ENCODE peak calls at places on chromosomes 5 and 9, in ten cellular contexts. One of them, this sample, is unnamed.

GRCh38 chr5:68033029-68033428 is 182.5 kb upstream of the PIK3R1 start:
- DNase-seq in neural progenitor cell: peak; percentile 44
- DNase-seq in heart left ventricle: no peak
- DNase-seq in sigmoid colon: no peak
- DNase-seq in adipocyte: peak; percentile 26
- DNase-seq in IMR-90: no peak
- DNase-seq in fibroblast of lung: no peak
- DNase-seq in PC-3: no peak
- DNase-seq in neuronal stem cell: no peak
- DNase-seq in right lobe of liver: no peak
- DNase-seq in this sample: no peak

GRCh38 chr9:114386886-114387677 is 700 bp downstream of the AKNA start:
- DNase-seq in neural progenitor cell: no peak
- DNase-seq in heart left ventricle: peak; percentile 63
- DNase-seq in sigmoid colon: peak; percentile 81
- DNase-seq in adipocyte: peak; percentile 52
- DNase-seq in IMR-90: peak; percentile 17
- DNase-seq in fibroblast of lung: peak; percentile 34
- DNase-seq in PC-3: no peak
- DNase-seq in neuronal stem cell: no peak
- DNase-seq in right lobe of liver: peak; percentile 73
- DNase-seq in this sample: no peak

GRCh38 chr5:20286512-20286911 is 298.5 kb upstream of the CDH18 start:
- DNase-seq in neural progenitor cell: no peak
- DNase-seq in heart left ventricle: no peak
- DNase-seq in sigmoid colon: no peak
- DNase-seq in adipocyte: peak; percentile 74
- DNase-seq in IMR-90: peak; percentile 58
- DNase-seq in fibroblast of lung: peak; percentile 64
- DNase-seq in PC-3: peak; percentile 93
- DNase-seq in neuronal stem cell: no peak
- DNase-seq in right lobe of liver: no peak
- DNase-seq in this sample: no peak

GRCh38 chr5:173472164-173472563 is 143.9 kb upstream of the STC2 start:
- DNase-seq in neural progenitor cell: no peak
- DNase-seq in heart left ventricle: peak; percentile 75
- DNase-seq in sigmoid colon: peak; percentile 90
- DNase-seq in adipocyte: peak; percentile 94
- DNase-seq in IMR-90: peak; percentile 99
- DNase-seq in fibroblast of lung: peak; percentile 99
- DNase-seq in PC-3: peak; percentile 99
- DNase-seq in neuronal stem cell: no peak
- DNase-seq in right lobe of liver: no peak
- DNase-seq in this sample: no peak

GRCh38 chr5:58595952-58596351 is 13.1 kb downstream of the RAB3C start:
- DNase-seq in neural progenitor cell: no peak
- DNase-seq in heart left ventricle: no peak
- DNase-seq in sigmoid colon: no peak
- DNase-seq in adipocyte: no peak
- DNase-seq in IMR-90: no peak
- DNase-seq in fibroblast of lung: no peak
- DNase-seq in PC-3: no peak
- DNase-seq in neuronal stem cell: no peak
- DNase-seq in right lobe of liver: no peak
- DNase-seq in this sample: no peak

GRCh38 chr9:129834489-129835127 is 467 bp downstream of the C9orf78 start:
- DNase-seq in neural progenitor cell: peak; percentile 15
- DNase-seq in heart left ventricle: no peak
- DNase-seq in sigmoid colon: no peak
- DNase-seq in adipocyte: no peak
- DNase-seq in IMR-90: no peak
- DNase-seq in fibroblast of lung: no peak
- DNase-seq in PC-3: peak; percentile 6
- DNase-seq in neuronal stem cell: no peak
- DNase-seq in right lobe of liver: no peak
- DNase-seq in this sample: peak; percentile 29

GRCh38 chr5:97735209-97735608 is 552.2 kb upstream of the RIOK2 start:
- DNase-seq in neural progenitor cell: no peak
- DNase-seq in heart left ventricle: no peak
- DNase-seq in sigmoid colon: no peak
- DNase-seq in adipocyte: peak; percentile 20
- DNase-seq in IMR-90: peak; percentile 92
- DNase-seq in fibroblast of lung: peak; percentile 50
- DNase-seq in PC-3: peak; percentile 85
- DNase-seq in neuronal stem cell: no peak
- DNase-seq in right lobe of liver: no peak
- DNase-seq in this sample: no peak

GRCh38 chr9:130183133-130183762 is 11.0 kb downstream of the NCS1 start:
- DNase-seq in neural progenitor cell: peak; percentile 64
- DNase-seq in heart left ventricle: no peak
- DNase-seq in sigmoid colon: no peak
- DNase-seq in adipocyte: peak; percentile 88
- DNase-seq in IMR-90: peak; percentile 71
- DNase-seq in fibroblast of lung: peak; percentile 64
- DNase-seq in PC-3: no peak
- DNase-seq in neuronal stem cell: no peak
- DNase-seq in right lobe of liver: no peak
- DNase-seq in this sample: no peak

GRCh38 chr9:137150485-137151060 is 11.6 kb downstream of the GRIN1 start:
- DNase-seq in neural progenitor cell: no peak
- DNase-seq in heart left ventricle: no peak
- DNase-seq in sigmoid colon: no peak
- DNase-seq in adipocyte: no peak
- DNase-seq in IMR-90: no peak
- DNase-seq in fibroblast of lung: peak; percentile 23
- DNase-seq in PC-3: peak; percentile 94
- DNase-seq in neuronal stem cell: no peak
- DNase-seq in right lobe of liver: no peak
- DNase-seq in this sample: no peak

GRCh38 chr9:4301971-4302427 is 2.1 kb upstream of the GLIS3 start:
- DNase-seq in neural progenitor cell: no peak
- DNase-seq in heart left ventricle: peak; percentile 69
- DNase-seq in sigmoid colon: peak; percentile 68
- DNase-seq in adipocyte: peak; percentile 82
- DNase-seq in IMR-90: peak; percentile 96
- DNase-seq in fibroblast of lung: peak; percentile 93
- DNase-seq in PC-3: peak; percentile 87
- DNase-seq in neuronal stem cell: no peak
- DNase-seq in right lobe of liver: no peak
- DNase-seq in this sample: no peak

GRCh38 chr9:21443849-21444625 is 3.8 kb downstream of the IFNA1 start:
- DNase-seq in neural progenitor cell: no peak
- DNase-seq in heart left ventricle: no peak
- DNase-seq in sigmoid colon: no peak
- DNase-seq in adipocyte: no peak
- DNase-seq in IMR-90: no peak
- DNase-seq in fibroblast of lung: no peak
- DNase-seq in PC-3: no peak
- DNase-seq in neuronal stem cell: no peak
- DNase-seq in right lobe of liver: no peak
- DNase-seq in this sample: no peak

GRCh38 chr5:143772621-143773020 is 39.3 kb upstream of the HMHB1 start:
- DNase-seq in neural progenitor cell: no peak
- DNase-seq in heart left ventricle: no peak
- DNase-seq in sigmoid colon: no peak
- DNase-seq in adipocyte: peak; percentile 38
- DNase-seq in IMR-90: no peak
- DNase-seq in fibroblast of lung: no peak
- DNase-seq in PC-3: no peak
- DNase-seq in neuronal stem cell: no peak
- DNase-seq in right lobe of liver: no peak
- DNase-seq in this sample: no peak

GRCh38 chr9:110337727-110338522 is at the start of gene TXNDC8:
- DNase-seq in neural progenitor cell: no peak
- DNase-seq in heart left ventricle: no peak
- DNase-seq in sigmoid colon: no peak
- DNase-seq in adipocyte: peak; percentile 42
- DNase-seq in IMR-90: peak; percentile 74
- DNase-seq in fibroblast of lung: peak; percentile 63
- DNase-seq in PC-3: no peak
- DNase-seq in neuronal stem cell: no peak
- DNase-seq in right lobe of liver: no peak
- DNase-seq in this sample: no peak

GRCh38 chr5:77935516-77936364 is 159.6 kb upstream of the TBCA start:
- DNase-seq in neural progenitor cell: no peak
- DNase-seq in heart left ventricle: no peak
- DNase-seq in sigmoid colon: no peak
- DNase-seq in adipocyte: no peak
- DNase-seq in IMR-90: no peak
- DNase-seq in fibroblast of lung: peak; percentile 27
- DNase-seq in PC-3: no peak
- DNase-seq in neuronal stem cell: no peak
- DNase-seq in right lobe of liver: no peak
- DNase-seq in this sample: no peak

GRCh38 chr9:89036383-89036782 is 45.1 kb downstream of the S1PR3 start:
- DNase-seq in neural progenitor cell: no peak
- DNase-seq in heart left ventricle: no peak
- DNase-seq in sigmoid colon: no peak
- DNase-seq in adipocyte: no peak
- DNase-seq in IMR-90: peak; percentile 61
- DNase-seq in fibroblast of lung: peak; percentile 38
- DNase-seq in PC-3: no peak
- DNase-seq in neuronal stem cell: no peak
- DNase-seq in right lobe of liver: no peak
- DNase-seq in this sample: no peak

GRCh38 chr5:122559676-122560075 is 215.2 kb upstream of the SNX2 start:
- DNase-seq in neural progenitor cell: no peak
- DNase-seq in heart left ventricle: no peak
- DNase-seq in sigmoid colon: no peak
- DNase-seq in adipocyte: no peak
- DNase-seq in IMR-90: no peak
- DNase-seq in fibroblast of lung: no peak
- DNase-seq in PC-3: no peak
- DNase-seq in neuronal stem cell: no peak
- DNase-seq in right lobe of liver: no peak
- DNase-seq in this sample: no peak
- H3K9me3 ChIP-seq in neural progenitor cell: no peaks in the 10 kb centered on the region
- H3K9me3 ChIP-seq in heart left ventricle: no peaks in the 10 kb centered on the region
- H3K9me3 ChIP-seq in sigmoid colon: no peaks in the 10 kb centered on the region
- H3K9me3 ChIP-seq in adipocyte: no peaks in the 10 kb centered on the region
- H3K9me3 ChIP-seq in IMR-90: no peaks in the 10 kb centered on the region
- H3K9me3 ChIP-seq in fibroblast of lung: no peaks in the 10 kb centered on the region
- H3K9me3 ChIP-seq in PC-3: no peaks in the 10 kb centered on the region
- H3K9me3 ChIP-seq in neuronal stem cell: no peaks in the 10 kb centered on the region
- H3K9me3 ChIP-seq in right lobe of liver: no peaks in the 10 kb centered on the region
- H3K9me3 ChIP-seq in this sample: no peaks in the 10 kb centered on the region

DNA sequence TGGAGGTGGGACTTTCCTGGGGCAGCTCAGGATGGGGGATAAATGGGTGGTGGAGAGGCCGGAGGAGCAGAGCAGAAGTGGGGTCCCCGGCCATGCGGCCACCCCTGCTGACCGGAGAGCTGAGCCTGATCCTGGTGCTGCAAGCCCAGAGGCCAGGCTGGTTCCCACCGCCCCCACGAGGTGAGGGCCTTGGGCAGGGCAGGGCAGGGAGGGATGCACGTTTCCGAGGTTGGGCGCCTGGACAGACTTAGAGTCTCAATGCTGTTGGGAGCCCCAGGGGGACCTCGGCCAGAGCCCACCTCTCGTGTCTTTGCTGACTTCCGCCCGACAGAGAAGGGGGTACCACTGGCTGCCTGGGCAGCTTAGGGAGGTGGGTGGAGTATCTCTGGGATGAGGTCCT is 5.5 kb downstream of the OBP2A start:
- DNase-seq in neural progenitor cell: no peak
- DNase-seq in heart left ventricle: no peak
- DNase-seq in sigmoid colon: no peak
- DNase-seq in adipocyte: no peak
- DNase-seq in IMR-90: no peak
- DNase-seq in fibroblast of lung: no peak
- DNase-seq in PC-3: no peak
- DNase-seq in neuronal stem cell: no peak
- DNase-seq in right lobe of liver: no peak
- DNase-seq in this sample: no peak
- H3K9me3 ChIP-seq in neural progenitor cell: no peaks in the 10 kb centered on the region
- H3K9me3 ChIP-seq in heart left ventricle: no peaks in the 10 kb centered on the region
- H3K9me3 ChIP-seq in sigmoid colon: no peaks in the 10 kb centered on the region
- H3K9me3 ChIP-seq in adipocyte: peaks cover 7% of the 10 kb centered on the region
- H3K9me3 ChIP-seq in IMR-90: no peaks in the 10 kb centered on the region
- H3K9me3 ChIP-seq in fibroblast of lung: no peaks in the 10 kb centered on the region
- H3K9me3 ChIP-seq in PC-3: no peaks in the 10 kb centered on the region
- H3K9me3 ChIP-seq in neuronal stem cell: no peaks in the 10 kb centered on the region
- H3K9me3 ChIP-seq in right lobe of liver: no peaks in the 10 kb centered on the region
- H3K9me3 ChIP-seq in this sample: no peaks in the 10 kb centered on the region

DNA sequence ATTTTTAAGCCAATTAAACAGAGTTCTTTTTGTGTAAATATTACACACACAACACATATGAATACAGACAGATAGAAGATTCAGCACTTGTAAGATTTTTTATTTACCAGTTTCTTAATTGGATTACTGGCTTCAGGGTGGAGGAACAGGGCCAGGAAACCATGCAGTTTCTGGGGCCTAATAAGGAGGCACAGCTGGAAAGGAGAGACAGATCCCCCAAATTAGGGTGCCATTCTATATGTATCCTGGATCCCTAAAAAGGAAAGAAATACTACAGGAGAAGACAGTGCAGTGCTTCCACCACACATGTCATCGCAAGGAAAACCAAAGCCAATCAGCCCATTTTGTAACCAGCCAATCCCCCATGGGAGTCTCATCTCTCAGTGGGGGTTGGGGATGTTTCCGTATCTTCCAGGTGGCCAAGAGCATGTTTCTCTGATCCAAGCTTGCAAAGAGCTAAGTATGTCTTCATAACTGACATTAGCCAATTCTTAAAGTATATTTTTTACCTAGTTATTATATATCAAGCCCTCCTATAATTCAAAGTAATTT is 15.8 kb upstream of the ABO start:
- DNase-seq in neural progenitor cell: no peak
- DNase-seq in heart left ventricle: no peak
- DNase-seq in sigmoid colon: no peak
- DNase-seq in adipocyte: no peak
- DNase-seq in IMR-90: no peak
- DNase-seq in fibroblast of lung: no peak
- DNase-seq in PC-3: no peak
- DNase-seq in neuronal stem cell: no peak
- DNase-seq in right lobe of liver: no peak
- DNase-seq in this sample: no peak
- H3K9me3 ChIP-seq in neural progenitor cell: peaks cover 29% of the 10 kb centered on the region
- H3K9me3 ChIP-seq in heart left ventricle: no peaks in the 10 kb centered on the region
- H3K9me3 ChIP-seq in sigmoid colon: no peaks in the 10 kb centered on the region
- H3K9me3 ChIP-seq in adipocyte: peaks cover 61% of the 10 kb centered on the region
- H3K9me3 ChIP-seq in IMR-90: peaks cover 5% of the 10 kb centered on the region
- H3K9me3 ChIP-seq in fibroblast of lung: no peaks in the 10 kb centered on the region
- H3K9me3 ChIP-seq in PC-3: peaks cover 13% of the 10 kb centered on the region
- H3K9me3 ChIP-seq in neuronal stem cell: peaks cover 7% of the 10 kb centered on the region
- H3K9me3 ChIP-seq in right lobe of liver: no peaks in the 10 kb centered on the region
- H3K9me3 ChIP-seq in this sample: peaks cover 5% of the 10 kb centered on the region

DNA sequence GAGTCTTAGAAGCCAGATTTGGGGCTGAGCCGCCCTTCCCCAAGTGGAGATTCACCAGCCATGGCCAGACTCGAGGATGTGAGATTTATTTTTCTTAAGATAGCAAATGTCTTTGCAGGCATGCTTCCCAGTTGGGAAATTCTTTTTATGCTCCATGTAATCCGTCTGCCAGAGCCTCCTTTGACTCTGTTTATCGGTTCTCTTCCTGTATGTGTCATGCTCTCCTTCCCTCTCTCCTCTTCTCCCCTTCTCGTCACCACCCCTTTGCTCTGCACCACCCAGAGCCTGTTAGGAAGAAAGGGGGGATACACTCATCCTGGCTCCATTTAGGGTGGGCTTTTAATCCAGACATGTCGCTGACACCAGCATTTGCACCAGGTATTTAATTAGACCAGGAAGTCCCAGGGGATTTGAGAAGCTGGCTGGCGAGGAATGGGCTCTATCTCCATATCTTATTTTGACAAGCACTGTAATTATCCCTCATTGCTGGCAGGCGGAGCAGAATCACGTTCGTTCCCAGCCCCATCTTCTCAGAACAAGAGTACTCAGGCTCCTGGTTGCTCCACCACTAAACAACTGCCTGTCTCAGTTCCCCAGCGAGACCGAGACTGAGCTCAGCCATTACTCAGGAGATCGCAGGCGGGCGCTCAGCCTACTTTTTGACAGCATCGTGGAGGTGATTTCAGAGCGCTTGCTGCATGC is 50.9 kb downstream of the KCNIP1 start:
- DNase-seq in neural progenitor cell: no peak
- DNase-seq in heart left ventricle: peak; percentile 46
- DNase-seq in sigmoid colon: peak; percentile 85
- DNase-seq in adipocyte: no peak
- DNase-seq in IMR-90: peak; percentile 72
- DNase-seq in fibroblast of lung: peak; percentile 53
- DNase-seq in PC-3: no peak
- DNase-seq in neuronal stem cell: no peak
- DNase-seq in right lobe of liver: no peak
- DNase-seq in this sample: no peak
- H3K9me3 ChIP-seq in neural progenitor cell: no peaks in the 10 kb centered on the region
- H3K9me3 ChIP-seq in heart left ventricle: no peaks in the 10 kb centered on the region
- H3K9me3 ChIP-seq in sigmoid colon: no peaks in the 10 kb centered on the region
- H3K9me3 ChIP-seq in adipocyte: no peaks in the 10 kb centered on the region
- H3K9me3 ChIP-seq in IMR-90: no peaks in the 10 kb centered on the region
- H3K9me3 ChIP-seq in fibroblast of lung: no peaks in the 10 kb centered on the region
- H3K9me3 ChIP-seq in PC-3: no peaks in the 10 kb centered on the region
- H3K9me3 ChIP-seq in neuronal stem cell: peaks cover 4% of the 10 kb centered on the region
- H3K9me3 ChIP-seq in right lobe of liver: no peaks in the 10 kb centered on the region
- H3K9me3 ChIP-seq in this sample: no peaks in the 10 kb centered on the region

This sample was measured in T-helper 17 cell.